ENCODE peak calls at places on chromosome 15, in six cellular contexts. L, W, N, E, J and G are unnamed samples.
A peak's percentile ranks its signal among the peaks of the same experiment; 100 is the strongest.

GRCh38 chr15:88974392-88974791 is 61.2 kb upstream of the MFGE8 start:
- DNase-seq in N (no peak), J (no peak), E (no peak), W (no peak), L (no peak), G (no peak)

GRCh38 chr15:76973362-76973743 is 21.6 kb upstream of the PSTPIP1 start:
- DNase-seq in L (peak; percentile 69), W (no peak), J (peak; percentile 59), N (peak; percentile 69), E (no peak), G (peak; percentile 14)

GRCh38 chr15:99977945-99978344 is 244.7 kb upstream of the LYSMD4 start:
- DNase-seq in N (no peak), W (no peak), L (no peak), J (no peak), E (no peak), G (no peak)

GRCh38 chr15:70090436-70091291 is 7.1 kb downstream of the TLE3 start:
- DNase-seq in E (no peak), L (no peak), W (no peak), J (no peak), N (no peak), G (no peak)

GRCh38 chr15:52336530-52336929 is 40.9 kb upstream of the MYO5C start:
- DNase-seq in N (no peak), E (no peak), W (no peak), J (no peak), L (no peak), G (no peak)

GRCh38 chr15:66912001-66912400 is 153.4 kb upstream of the SMAD3 start:
- DNase-seq in E (no peak), W (no peak), J (no peak), N (no peak), L (no peak), G (no peak)

GRCh38 chr15:39747326-39747725 is 35.3 kb downstream of the FSIP1 start:
- DNase-seq in J (peak; percentile 14), N (no peak), L (peak; percentile 80), E (no peak), W (no peak), G (no peak)

GRCh38 chr15:31465083-31465955 is 138.7 kb downstream of the KLF13 start:
- DNase-seq in N (no peak), J (no peak), L (no peak), E (no peak), W (no peak), G (no peak)

GRCh38 chr15:100914876-100915275 is 4.3 kb upstream of the LRRK1 start:
- DNase-seq in J (no peak), N (no peak), L (no peak), W (no peak), E (no peak), G (no peak)